ENCODE peak calls at places on chromosomes 13 and 19, in seven cellular contexts. C is upper lobe of right lung; B is CD8-positive, alpha-beta memory T cell; D is A549; E is epithelial cell of esophagus; V is AG04450; T is ascending aorta. X is an unnamed sample.

GRCh38 chr13:66940113-66940512 is 290.0 kb downstream of the PCDH9 start:
- DNase-seq in C (no peak), B (no peak), D (no peak), E (peak), V (no peak), T (no peak), X (no peak)

GRCh38 chr13:23384111-23384510 is 49.4 kb downstream of the SACS start:
- DNase-seq in C (no peak), B (no peak), D (no peak), E (peak), V (no peak), T (no peak), X (no peak)

GRCh38 chr19:11196406-11197287 is 698 bp downstream of the KANK2 start:
- DNase-seq in C (peak), B (no peak), D (peak), E (peak), V (no peak), T (no peak), X (no peak)

GRCh38 chr13:25397763-25398162 is 26.0 kb downstream of the ATP8A2 start:
- DNase-seq in C (no peak), B (no peak), D (no peak), E (no peak), V (no peak), T (no peak), X (no peak)

GRCh38 chr19:18205180-18205915 is 1.5 kb upstream of the RAB3A start:
- DNase-seq in C (peak), B (peak), D (no peak), E (peak), V (peak), T (peak), X (no peak)

GRCh38 chr19:45767881-45768643 is 990 bp downstream of the SIX5 start:
- DNase-seq in C (peak), B (no peak), D (peak), E (peak), V (no peak), T (no peak), X (no peak)

GRCh38 chr19:23415561-23416191 is 20.4 kb upstream of the ZNF91 start:
- DNase-seq in C (peak), B (no peak), D (no peak), E (peak), V (no peak), T (no peak), X (no peak)

GRCh38 chr13:22126433-22127021 is 455.7 kb downstream of the FGF9 start:
- DNase-seq in C (no peak), B (no peak), D (no peak), E (no peak), V (no peak), T (no peak), X (no peak)

GRCh38 chr19:44869728-44870470 is 21.2 kb upstream of the TOMM40 start:
- DNase-seq in C (peak), B (no peak), D (no peak), E (no peak), V (peak), T (no peak), X (no peak)

GRCh38 chr13:91748416-91749089 is 350.1 kb downstream of the GPC5 start:
- DNase-seq in C (no peak), B (no peak), D (no peak), E (no peak), V (no peak), T (no peak), X (no peak)

GRCh38 chr13:113535381-113535781 is 44.9 kb upstream of the DCUN1D2 start:
- DNase-seq in C (peak), B (no peak), D (no peak), E (no peak), V (no peak), T (no peak), X (no peak)

GRCh38 chr13:32041429-32041828 is 9.9 kb downstream of the FRY start:
- DNase-seq in C (no peak), B (no peak), D (no peak), E (no peak), V (no peak), T (no peak), X (no peak)

GRCh38 chr19:4052114-4052992 is 14.3 kb downstream of the ZBTB7A start:
- DNase-seq in C (peak), B (no peak), D (no peak), E (peak), V (no peak), T (no peak), X (no peak)

GRCh38 chr13:59247166-59247565 is 916.6 kb downstream of the DIAPH3 start:
- DNase-seq in C (peak), B (no peak), D (no peak), E (no peak), V (no peak), T (no peak), X (no peak)

GRCh38 chr19:3098515-3099346 is 4.6 kb downstream of the GNA11 start:
- DNase-seq in C (peak), B (no peak), D (no peak), E (no peak), V (no peak), T (no peak), X (no peak)

GRCh38 chr19:3987619-3988371 is 2.5 kb upstream of the EEF2 start:
- DNase-seq in C (peak), B (peak), D (peak), E (peak), V (peak), T (no peak), X (peak)

GRCh38 chr19:7497292-7497691 is 8.5 kb upstream of the PEX11G start:
- DNase-seq in C (no peak), B (no peak), D (no peak), E (no peak), V (no peak), T (no peak), X (no peak)

GRCh38 chr19:7502552-7502951 is 13.4 kb upstream of the ZNF358 start:
- DNase-seq in C (no peak), B (no peak), D (no peak), E (no peak), V (no peak), T (no peak), X (no peak)

GRCh38 chr19:7504684-7505083 is 11.2 kb upstream of the ZNF358 start:
- DNase-seq in C (no peak), B (no peak), D (no peak), E (no peak), V (no peak), T (no peak), X (no peak)

GRCh38 chr19:7505288-7505681 is 10.6 kb upstream of the ZNF358 start:
- DNase-seq in C (no peak), B (no peak), D (no peak), E (no peak), V (no peak), T (no peak), X (no peak)

DNA sequence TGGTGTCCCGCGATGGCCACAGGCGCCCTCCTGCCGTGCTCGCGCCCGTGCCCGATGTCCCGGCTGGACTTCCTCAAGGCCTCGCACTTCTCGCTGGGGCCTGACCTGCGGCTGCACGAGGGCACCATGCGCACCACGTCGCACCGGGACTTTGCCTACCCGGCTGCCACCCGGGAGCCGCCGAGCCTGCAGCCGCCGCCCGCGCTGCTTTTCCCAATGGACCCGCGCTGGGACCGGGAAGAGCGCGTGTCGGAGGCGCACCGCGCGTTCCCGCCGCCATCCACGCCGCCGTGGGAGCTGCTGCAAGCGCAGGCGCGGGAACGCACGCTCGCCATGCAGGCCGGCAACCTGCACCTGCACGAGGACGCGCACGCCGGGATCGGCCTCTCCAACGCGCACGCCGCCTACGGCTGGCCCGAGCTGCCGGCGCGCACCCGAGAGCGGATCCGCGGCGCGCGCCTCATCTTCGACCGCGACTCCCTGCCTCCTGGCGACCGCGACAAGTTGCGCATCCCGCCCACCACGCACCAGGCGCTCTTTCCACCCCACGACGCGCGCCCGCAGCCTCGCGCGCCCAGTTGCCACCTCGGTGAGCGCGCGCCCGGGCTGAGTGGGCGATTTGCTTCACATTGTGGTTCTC is 12.1 kb upstream of the PEX11G start:
- DNase-seq in C (peak), B (no peak), D (peak), E (peak), V (no peak), T (no peak), X (no peak)
- H3K4me3 ChIP-seq in C (peak), B (no peak), D (peak), E (peak), V (peak), T (peak), X (peak)

GRCh38 chr19:49807888-49808675 is 5.0 kb downstream of the FUZ start:
- DNase-seq in C (no peak), B (no peak), D (no peak), E (no peak), V (no peak), T (no peak), X (no peak)
- H3K4me3 ChIP-seq in C (peak), B (no peak), D (peak), E (no peak), V (peak), T (peak), X (no peak)

GRCh38 chr13:46313441-46314257 is 73.4 kb downstream of the RUBCNL start:
- DNase-seq in C (no peak), B (no peak), D (no peak), E (no peak), V (no peak), T (no peak), X (no peak)
- H3K4me3 ChIP-seq in C (no peak), B (peak), D (no peak), E (no peak), V (no peak), T (no peak), X (no peak)

GRCh38 chr13:73404581-73404980 is 345.8 kb downstream of the KLF5 start:
- DNase-seq in C (no peak), B (no peak), D (no peak), E (no peak), V (no peak), T (no peak), X (no peak)
- H3K4me3 ChIP-seq in C (no peak), B (no peak), D (no peak), E (no peak), V (no peak), T (no peak), X (no peak)

GRCh38 chr13:35854286-35854685 is 276.9 kb downstream of the DCLK1 start:
- DNase-seq in C (no peak), B (no peak), D (no peak), E (no peak), V (no peak), T (no peak), X (no peak)

GRCh38 chr13:35856084-35856483 is 275.1 kb downstream of the DCLK1 start:
- DNase-seq in C (no peak), B (no peak), D (no peak), E (no peak), V (no peak), T (no peak), X (no peak)

GRCh38 chr13:35857769-35858168 is 273.4 kb downstream of the DCLK1 start:
- DNase-seq in C (no peak), B (no peak), D (no peak), E (no peak), V (no peak), T (no peak), X (no peak)

GRCh38 chr13:35856721-35857346 is 274.3 kb downstream of the DCLK1 start:
- DNase-seq in C (no peak), B (no peak), D (no peak), E (no peak), V (no peak), T (no peak), X (no peak)

DNA sequence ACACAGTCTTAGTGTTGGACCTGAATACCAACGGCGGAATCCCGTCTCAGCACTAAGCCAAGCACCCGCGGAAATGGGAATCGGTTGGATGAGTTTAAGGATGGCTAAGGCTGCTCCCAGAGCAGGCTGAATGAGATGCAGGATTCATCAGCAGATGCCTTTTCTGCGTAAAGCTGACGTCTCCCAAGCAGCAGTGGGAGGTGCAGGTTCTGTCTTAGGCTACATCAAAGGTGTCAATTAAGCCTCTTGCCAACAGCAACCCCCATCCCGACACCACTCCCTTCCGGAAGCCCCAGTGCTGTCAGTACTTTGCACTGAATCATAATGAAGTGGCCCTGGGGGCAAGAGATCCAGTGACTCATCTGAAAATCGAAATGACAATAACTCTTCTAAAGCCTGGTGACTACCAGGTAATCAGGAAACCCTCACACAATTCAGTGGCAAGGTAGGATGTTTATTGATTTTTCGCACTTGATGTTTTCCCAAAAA is 275.6 kb downstream of the DCLK1 start:
- DNase-seq in C (no peak), B (no peak), D (peak), E (peak), V (no peak), T (no peak), X (no peak)
- H3K4me3 ChIP-seq in C (no peak), B (no peak), D (no peak), E (no peak), V (no peak), T (no peak), X (no peak)

GRCh38 chr19:6652214-6653094 is 17.5 kb downstream of the TNFSF14 start:
- DNase-seq in C (no peak), B (no peak), D (no peak), E (no peak), V (no peak), T (no peak), X (no peak)

GRCh38 chr19:6649189-6649588 is 20.8 kb downstream of the TNFSF14 start:
- DNase-seq in C (no peak), B (no peak), D (no peak), E (no peak), V (no peak), T (no peak), X (no peak)

GRCh38 chr19:6654347-6655310 is 15.3 kb downstream of the TNFSF14 start:
- DNase-seq in C (no peak), B (peak), D (no peak), E (no peak), V (no peak), T (no peak), X (no peak)
- H3K4me3 ChIP-seq in C (no peak), B (peak), D (no peak), E (no peak), V (no peak), T (no peak), X (no peak)

GRCh38 chr19:47820410-47820809 is 1.3 kb upstream of the CRX start:
- DNase-seq in C (no peak), B (no peak), D (no peak), E (no peak), V (no peak), T (no peak), X (no peak)
- H3K4me3 ChIP-seq in C (no peak), B (no peak), D (no peak), E (no peak), V (no peak), T (no peak), X (no peak)

GRCh38 chr19:13103961-13104847 is 1.5 kb upstream of the LYL1 start:
- DNase-seq in C (peak), B (peak), D (peak), E (no peak), V (no peak), T (no peak), X (no peak)
- H3K4me3 ChIP-seq in C (peak), B (peak), D (no peak), E (no peak), V (no peak), T (no peak), X (no peak)